ENCODE peak calls at places on chromosomes 1 and 21, in nine cellular contexts. S, Q, B, C, X, K, G, D and E are unnamed samples.

GRCh38 chr1:95905818-95906395 is 671.9 kb downstream of the RWDD3 start:
- DNase-seq in G (no peak), C (no peak), K (no peak), S (no peak), X (no peak), Q (no peak), D (no peak), B (no peak), E (no peak)

GRCh38 chr1:152582647-152583046 is 2.3 kb upstream of the LCE3D start:
- DNase-seq in K (no peak), Q (no peak), C (no peak), D (no peak), G (no peak), S (no peak), B (no peak), X (no peak), E (no peak)

GRCh38 chr1:214506972-214507431 is 44.4 kb downstream of the PTPN14 start:
- DNase-seq in S (no peak), Q (no peak), C (no peak), G (no peak), B (no peak), X (no peak), K (no peak), D (no peak), E (no peak)

GRCh38 chr1:16978589-16979474 is 1.6 kb downstream of the MFAP2 start:
- DNase-seq in C (peak), G (peak), Q (peak), X (peak), B (no peak), D (peak), K (no peak), S (no peak), E (no peak)

GRCh38 chr1:113255038-113255727 is 135.1 kb upstream of the MAGI3 start:
- DNase-seq in S (no peak), C (no peak), D (no peak), K (no peak), B (no peak), Q (no peak), G (no peak), X (no peak), E (no peak)

GRCh38 chr21:33496345-33496744 is 4.8 kb upstream of the DNAJC28 start:
- DNase-seq in Q (no peak), D (no peak), B (no peak), C (no peak), K (no peak), X (no peak), S (no peak), G (no peak), E (no peak)

GRCh38 chr21:28436286-28436932 is 556.3 kb downstream of the LTN1 start:
- DNase-seq in C (peak), S (no peak), Q (peak), D (no peak), B (no peak), X (peak), G (peak), K (no peak), E (no peak)

GRCh38 chr1:204155881-204156280 is 4.0 kb upstream of the ETNK2 start:
- DNase-seq in B (no peak), X (no peak), C (no peak), Q (no peak), D (no peak), K (no peak), G (no peak), S (no peak), E (no peak)

GRCh38 chr1:116218922-116219321 is 107.7 kb downstream of the MAB21L3 start:
- DNase-seq in Q (no peak), S (no peak), D (peak), B (no peak), K (no peak), X (peak), G (no peak), C (no peak), E (no peak)

GRCh38 chr1:205452906-205453305 is 2.9 kb downstream of the BLACAT1 start:
- DNase-seq in D (no peak), C (no peak), B (no peak), G (no peak), Q (no peak), X (no peak), K (no peak), S (no peak), E (no peak)

GRCh38 chr1:61226791-61227567 is 144.6 kb downstream of the NFIA start:
- DNase-seq in C (no peak), S (no peak), B (peak), Q (no peak), G (no peak), X (no peak), D (no peak), K (no peak), E (no peak)

GRCh38 chr1:110436635-110437034 is 14.3 kb upstream of the PROK1 start:
- DNase-seq in Q (no peak), G (peak), D (no peak), K (no peak), S (no peak), X (no peak), B (no peak), C (no peak), E (no peak)